ENCODE peak calls at places on chromosomes 4 and X, in four cellular contexts. M, N, W and K are unnamed samples.

GRCh38 chr4:96016615-96017299 is 176.9 kb downstream of the PDHA2 start:
- DNase-seq in W (no peak), N (no peak), M (no peak), K (no peak)

GRCh38 chrX:129679856-129680255 is 25.1 kb upstream of the APLN start:
- DNase-seq in W (no peak), N (no peak), M (no peak), K (no peak)

GRCh38 chrX:107154787-107155620 is 36.4 kb upstream of the RBM41 start:
- DNase-seq in N (no peak), M (no peak), W (no peak), K (no peak)

GRCh38 chr4:186168750-186169149 is 22.6 kb upstream of the CYP4V2 start:
- DNase-seq in W (no peak), M (no peak), N (no peak), K (no peak)

GRCh38 chr4:105417624-105418023 is 56.2 kb downstream of the PPA2 start:
- DNase-seq in W (no peak), M (no peak), N (no peak), K (no peak)

GRCh38 chr4:188305690-188306089 is 166.4 kb downstream of the TRIML1 start:
- DNase-seq in M (no peak), W (no peak), N (no peak), K (no peak)

GRCh38 chr4:181566490-181566889 is 676.7 kb upstream of the TENM3 start:
- DNase-seq in N (peak; percentile 11), W (peak; percentile 77), M (no peak), K (no peak)

GRCh38 chr4:103091601-103092223 is 7.9 kb downstream of the BDH2 start:
- DNase-seq in N (no peak), M (no peak), W (peak; percentile 39), K (no peak)

GRCh38 chr4:73222466-73223257 is 35.9 kb downstream of the ANKRD17 start:
- DNase-seq in M (no peak), N (peak; percentile 87), W (peak; percentile 73), K (peak; percentile 84)

GRCh38 chr4:26713563-26714145 is 129.8 kb downstream of the TBC1D19 start:
- DNase-seq in W (no peak), M (no peak), N (no peak), K (no peak)

GRCh38 chrX:31969714-31970113 is 897.9 kb upstream of the FTHL17 start:
- DNase-seq in W (no peak), M (no peak), N (no peak), K (no peak)

GRCh38 chrX:74797338-74797887 is 127.8 kb downstream of the NEXMIF start:
- DNase-seq in W (no peak), N (no peak), M (no peak), K (no peak)

GRCh38 chrX:12007881-12008280 is 130.4 kb upstream of the FRMPD4 start:
- DNase-seq in N (no peak), W (no peak), M (no peak), K (peak; percentile 17)

GRCh38 chr4:159272341-159273125 is 169.7 kb downstream of the RAPGEF2 start:
- DNase-seq in N (no peak), W (no peak), M (no peak), K (no peak)

GRCh38 chr4:10893417-10893816 is 208.8 kb upstream of the CLNK start:
- DNase-seq in W (no peak), M (no peak), N (no peak), K (no peak)

GRCh38 chrX:153707406-153707805 is 16.8 kb downstream of the BCAP31 start:
- DNase-seq in N (no peak), W (no peak), M (no peak), K (no peak)

GRCh38 chrX:153706799-153707198 is 17.4 kb downstream of the BCAP31 start:
- DNase-seq in M (no peak), N (no peak), W (no peak), K (no peak)

GRCh38 chrX:153704021-153704526 is 16.3 kb downstream of the SLC6A8 start:
- DNase-seq in N (no peak), W (no peak), M (no peak), K (no peak)

GRCh38 chrX:153709726-153710674 is 14.2 kb downstream of the BCAP31 start:
- DNase-seq in M (no peak), N (no peak), W (no peak), K (no peak)

DNA sequence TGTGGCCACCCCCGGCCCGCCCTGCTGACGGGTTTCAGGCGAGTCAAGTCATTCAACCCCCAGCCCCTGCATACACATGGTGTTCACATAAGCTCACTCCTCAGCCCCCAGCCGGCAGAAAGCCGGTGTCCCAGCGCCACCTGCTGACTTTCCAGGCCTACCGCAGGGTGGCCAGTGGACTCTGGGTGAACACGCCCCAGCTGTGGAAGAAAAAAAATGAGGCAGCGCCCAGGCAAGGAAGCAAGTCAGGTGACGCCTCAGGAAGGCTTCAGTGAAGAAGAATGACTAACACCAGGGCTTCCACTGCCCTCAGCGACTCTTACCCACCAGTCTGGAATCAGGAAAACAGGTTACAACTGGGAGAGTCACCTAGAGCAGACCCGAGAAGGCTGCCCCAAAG is 15.8 kb downstream of the BCAP31 start:
- DNase-seq in M (peak; percentile 65), N (peak; percentile 53), W (peak; percentile 83), K (peak; percentile 39)
- TF ChIP-seq CTCF in M (peak; percentile 39), N (peak; percentile 68), W (peak; percentile 70), K (peak; percentile 73)

GRCh38 chr4:56244681-56245080 is 142.6 kb downstream of the AASDH start:
- DNase-seq in M (no peak), W (no peak), N (no peak), K (no peak)
- H3K27me3 ChIP-seq in M (no peaks in the 10 kb centered on the region), W (no peaks in the 10 kb centered on the region), N (no peaks in the 10 kb centered on the region), K (no peaks in the 10 kb centered on the region)

DNA sequence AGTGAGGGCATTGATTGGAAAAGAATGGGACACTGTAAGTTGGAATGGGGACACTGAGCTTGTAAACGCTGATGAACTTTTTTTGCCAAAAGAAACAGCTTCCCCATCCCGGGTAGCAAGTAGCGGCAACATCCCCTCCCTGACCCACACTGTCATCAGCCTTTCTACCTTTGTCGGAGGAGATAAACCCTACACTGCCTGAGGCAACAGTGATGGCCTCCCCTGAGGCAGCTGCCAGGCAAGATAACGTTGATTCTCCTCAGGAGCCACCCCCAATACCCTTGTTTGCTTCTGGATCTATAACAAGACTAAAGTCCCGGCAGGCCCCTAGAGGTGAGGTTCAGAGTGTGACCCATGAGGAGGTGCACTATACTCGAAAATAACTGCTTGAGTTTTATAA is 10.3 kb upstream of the RAB33B start:
- DNase-seq in W (no peak), M (no peak), N (no peak), K (no peak)
- H3K4me3 ChIP-seq in W (no peak overlapping the region), M (no peak overlapping the region), N (no peak overlapping the region), K (no peak overlapping the region)

DNA sequence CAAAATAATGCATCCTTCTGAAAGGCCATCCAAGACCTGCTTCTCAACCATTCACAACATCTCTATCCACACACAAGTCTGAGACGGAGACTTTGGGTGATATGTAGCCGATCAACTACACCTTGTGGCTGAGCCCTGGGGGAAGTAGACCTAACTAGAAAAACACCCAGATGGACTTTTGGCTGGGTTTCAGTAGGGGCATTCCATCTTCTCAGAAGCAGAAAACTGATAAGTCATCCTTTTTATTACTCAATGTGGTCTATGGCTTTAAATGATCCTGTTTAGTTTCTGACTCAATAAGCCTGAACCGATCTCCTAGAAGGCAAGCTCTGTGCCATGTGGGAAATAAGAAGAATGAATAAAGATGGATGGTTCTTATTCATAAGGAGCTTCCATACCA is 82.5 kb upstream of the AFF2 start:
- DNase-seq in M (no peak), W (no peak), N (no peak), K (no peak)
- TF ChIP-seq CTCF in M (no peak), W (no peak), N (no peak), K (no peak)

DNA sequence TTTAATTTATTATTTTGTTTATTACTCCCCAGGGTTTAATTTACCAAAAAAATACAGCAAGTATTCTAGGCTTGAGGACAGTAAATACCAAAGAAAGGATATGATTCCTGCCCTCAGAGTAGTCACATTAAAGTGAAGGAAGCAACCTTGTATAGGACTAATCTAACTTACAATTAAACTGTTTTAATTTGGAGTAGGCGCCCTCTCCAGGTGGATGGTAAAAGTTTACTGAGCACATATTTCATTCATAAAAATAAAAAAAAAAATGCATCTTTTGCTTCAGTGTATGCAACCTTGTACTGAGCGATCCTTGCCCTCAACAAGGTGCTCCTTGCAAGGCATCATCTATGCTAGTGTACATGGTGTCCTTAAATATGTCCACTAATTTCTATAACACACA is 72.0 kb upstream of the MAGEB16 start:
- DNase-seq in N (no peak), W (no peak), M (no peak), K (no peak)
- H3K27me3 ChIP-seq in N (no peaks in the 10 kb centered on the region), W (no peaks in the 10 kb centered on the region), M (no peaks in the 10 kb centered on the region), K (no peaks in the 10 kb centered on the region)

GRCh38 chrX:54357414-54358377 is at the start of gene WNK3:
- DNase-seq in W (peak; percentile 86), M (peak; percentile 68), N (peak; percentile 70), K (no peak)
- H3K4me3 ChIP-seq in W (peak within 1 kb of the TSS; percentile 71), M (peak within 1 kb of the TSS; percentile 52), N (peak within 1 kb of the TSS; percentile 57), K (peak within 1 kb of the TSS; percentile 46)

DNA sequence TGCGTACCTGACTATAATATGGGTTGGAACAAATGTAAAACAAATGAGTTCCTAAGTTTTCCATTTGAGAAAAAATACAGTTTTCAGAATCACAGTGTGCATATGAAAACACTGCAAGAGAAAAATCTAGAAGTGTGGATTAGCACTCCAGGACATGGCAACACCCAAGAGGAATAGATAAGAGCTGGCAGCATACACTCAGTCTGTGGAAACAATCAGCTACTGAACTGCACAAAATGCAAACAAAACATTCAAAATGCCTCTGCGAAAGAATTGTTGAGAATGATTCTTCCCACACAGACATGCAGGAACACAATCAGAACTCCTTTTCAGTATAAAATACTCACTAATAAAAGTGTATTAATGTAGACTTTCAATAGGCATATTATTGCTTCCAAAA is 39.9 kb downstream of the ATP8A1 start:
- DNase-seq in W (no peak), N (no peak), M (no peak), K (no peak)
- TF ChIP-seq CTCF in W (no peak), N (no peak), M (no peak), K (no peak)

GRCh38 chr4:3877236-3877635 is 111.1 kb downstream of the ADRA2C start:
- DNase-seq in M (no peak), W (no peak), N (no peak), K (no peak)
- H3K27me3 ChIP-seq in M (peaks cover 78% of the 10 kb centered on the region), W (peaks cover 16% of the 10 kb centered on the region), N (peaks cover 5% of the 10 kb centered on the region), K (peaks cover 39% of the 10 kb centered on the region)